ENCODE peak calls at places on chromosomes 7 and 10, in seven cellular contexts. V is sigmoid colon, Q is endothelial cell, P is colonic mucosa, X is thoracic aorta, E is brain microvascular endothelial cell, Y is AG09309. S is an unnamed sample.

GRCh38 chr7:40697653-40698052 is 562.8 kb downstream of the SUGCT start:
- DNase-seq in E (no peak), X (no peak), V (no peak), Y (no peak), P (no peak), Q (no peak), S (no peak)

GRCh38 chr10:103715430-103715829 is 139.9 kb downstream of the SH3PXD2A start:
- DNase-seq in V (no peak), Y (peak; percentile 80), P (no peak), X (no peak), E (peak; percentile 66), Q (no peak), S (no peak)

GRCh38 chr7:110693348-110693747 is 397.6 kb upstream of the LRRN3 start:
- DNase-seq in V (no peak), X (no peak), Y (no peak), Q (no peak), P (peak; percentile 19), E (no peak), S (no peak)

GRCh38 chr10:77493851-77494788 is 143.5 kb downstream of the KCNMA1 start:
- DNase-seq in Y (no peak), E (no peak), X (no peak), Q (peak; percentile 45), P (no peak), V (no peak), S (no peak)

GRCh38 chr10:71999360-72000072 is 35.3 kb downstream of the CHST3 start:
- DNase-seq in P (peak; percentile 54), E (peak; percentile 65), Q (no peak), X (no peak), Y (no peak), V (peak; percentile 94), S (no peak)

GRCh38 chr7:158976849-158977593 is 120.7 kb downstream of the DYNC2I1 start:
- DNase-seq in P (peak; percentile 93), Q (peak; percentile 84), X (peak; percentile 62), V (peak; percentile 88), Y (peak; percentile 23), E (peak; percentile 72), S (peak; percentile 78)

GRCh38 chr7:29884399-29885272 is 78.3 kb downstream of the WIPF3 start:
- DNase-seq in V (no peak), P (peak; percentile 58), X (no peak), E (no peak), Y (no peak), Q (no peak), S (no peak)

GRCh38 chr10:24465899-24466615 is 257.1 kb downstream of the KIAA1217 start:
- DNase-seq in V (no peak), Y (peak; percentile 82), Q (no peak), P (peak; percentile 75), X (no peak), E (peak; percentile 93), S (no peak)

GRCh38 chr7:108598153-108598552 is 28.5 kb downstream of the DNAJB9 start:
- DNase-seq in Y (no peak), V (no peak), P (no peak), E (no peak), X (no peak), Q (no peak), S (no peak)

GRCh38 chr7:108589874-108590273 is 20.2 kb downstream of the DNAJB9 start:
- DNase-seq in V (no peak), Q (no peak), X (no peak), P (no peak), E (no peak), Y (no peak), S (no peak)

GRCh38 chr7:108596560-108596959 is 26.9 kb downstream of the DNAJB9 start:
- DNase-seq in E (no peak), P (no peak), Q (no peak), V (no peak), X (no peak), Y (no peak), S (no peak)

GRCh38 chr7:108592633-108593277 is 23.1 kb downstream of the DNAJB9 start:
- DNase-seq in P (no peak), Y (no peak), Q (no peak), V (no peak), E (no peak), X (no peak), S (no peak)
- TF ChIP-seq CTCF in P (no peak), Y (peak; percentile 27), Q (no peak), V (no peak), E (peak; percentile 52), X (no peak), S (no peak)

GRCh38 chr10:54372164-54372563 is 428.9 kb downstream of the PCDH15 start:
- DNase-seq in P (no peak), E (no peak), X (no peak), V (no peak), Q (no peak), Y (no peak), S (no peak)

GRCh38 chr10:54363390-54363789 is 437.6 kb downstream of the PCDH15 start:
- DNase-seq in X (no peak), P (no peak), V (no peak), E (no peak), Q (no peak), Y (no peak), S (no peak)

DNA sequence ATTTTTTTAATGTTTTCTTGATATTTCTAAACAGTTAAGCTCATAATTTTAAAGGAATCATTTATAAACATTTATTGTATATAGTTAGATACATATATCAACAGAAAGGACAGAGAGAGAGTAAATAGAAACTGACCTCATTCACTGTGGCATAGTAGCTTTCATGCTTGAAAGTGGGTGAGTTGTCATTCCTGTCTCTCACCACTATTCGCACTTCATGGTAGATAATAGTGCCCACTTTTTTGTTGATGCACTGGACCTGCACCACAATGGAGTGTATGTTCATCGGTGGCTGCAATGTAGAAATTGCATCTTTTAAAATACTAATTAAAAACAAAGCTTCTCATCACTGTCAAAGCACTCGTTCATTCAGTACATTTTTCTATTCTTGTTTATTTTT is 432.0 kb downstream of the PCDH15 start:
- DNase-seq in X (no peak), V (no peak), Y (no peak), P (no peak), E (no peak), Q (no peak), S (no peak)
- TF ChIP-seq CTCF in X (no peak), V (no peak), Y (no peak), P (no peak), E (no peak), Q (no peak), S (no peak)

GRCh38 chr10:113138937-113139585 is 189.0 kb downstream of the TCF7L2 start:
- DNase-seq in V (no peak), P (no peak), X (no peak), E (no peak), Q (no peak), Y (no peak), S (no peak)

GRCh38 chr10:113135025-113135424 is 185.0 kb downstream of the TCF7L2 start:
- DNase-seq in P (no peak), V (no peak), Q (no peak), Y (no peak), X (no peak), E (no peak), S (no peak)

GRCh38 chr10:113140612-113141011 is 190.6 kb downstream of the TCF7L2 start:
- DNase-seq in E (no peak), P (no peak), Y (no peak), X (no peak), Q (no peak), V (no peak), S (no peak)

GRCh38 chr10:113142601-113143000 is 192.6 kb downstream of the TCF7L2 start:
- DNase-seq in X (no peak), E (no peak), Y (no peak), V (no peak), P (no peak), Q (no peak), S (no peak)

GRCh38 chr10:113139695-113140094 is 189.6 kb downstream of the TCF7L2 start:
- DNase-seq in P (no peak), X (no peak), Q (no peak), E (peak; percentile 20), V (no peak), Y (no peak), S (no peak)
- TF ChIP-seq CTCF in P (no peak), X (no peak), Q (no peak), E (peak; percentile 67), V (no peak), Y (peak; percentile 60), S (no peak)

DNA sequence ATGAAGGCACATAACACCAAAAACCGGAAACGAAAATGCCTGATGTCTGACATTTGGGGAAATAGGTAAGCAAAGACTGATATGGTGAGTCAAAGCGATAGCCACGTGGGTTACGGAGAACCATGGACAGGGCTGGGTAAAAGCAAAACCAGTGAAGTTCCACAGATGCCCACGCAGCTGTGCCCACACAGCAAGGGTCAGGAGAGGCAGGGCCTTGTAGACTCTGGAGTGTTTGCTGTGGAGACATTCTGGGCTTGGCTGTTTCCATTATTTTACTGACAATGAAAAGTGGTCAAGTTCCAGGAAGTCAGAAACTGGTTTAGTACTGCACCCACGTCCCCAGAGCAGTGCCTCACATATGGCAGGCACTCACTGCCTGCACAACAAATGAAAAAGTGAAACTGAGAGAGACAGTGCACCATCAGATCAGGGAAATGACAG is 148.7 kb downstream of the ZMYND11 start:
- DNase-seq in V (no peak), Q (no peak), X (no peak), P (no peak), E (no peak), Y (no peak), S (no peak)
- TF ChIP-seq CTCF in V (no peak), Q (no peak), X (no peak), P (no peak), E (no peak), Y (no peak), S (no peak)

GRCh38 chr7:74183142-74183541 is 9.0 kb downstream of the EIF4H start:
- DNase-seq in Y (no peak), Q (no peak), X (no peak), V (no peak), E (no peak), P (no peak), S (no peak)

GRCh38 chr7:74185016-74185415 is 10.9 kb downstream of the EIF4H start:
- DNase-seq in X (no peak), P (no peak), E (no peak), V (no peak), Y (no peak), Q (no peak), S (no peak)

GRCh38 chr7:74185636-74186035 is 11.5 kb downstream of the EIF4H start:
- DNase-seq in E (no peak), Q (no peak), Y (no peak), X (no peak), V (no peak), P (no peak), S (no peak)

GRCh38 chr7:74182453-74183090 is 8.4 kb downstream of the EIF4H start:
- DNase-seq in V (no peak), X (no peak), P (no peak), Y (no peak), E (no peak), Q (no peak), S (no peak)

GRCh38 chr7:74183653-74184450 is 9.7 kb downstream of the EIF4H start:
- DNase-seq in X (no peak), Q (no peak), Y (no peak), V (no peak), E (no peak), P (peak; percentile 40), S (no peak)
- TF ChIP-seq CTCF in X (no peak), Q (no peak), Y (peak; percentile 26), V (no peak), E (peak; percentile 64), P (peak; percentile 17), S (no peak)

GRCh38 chr10:91694170-91694794 is 61.4 kb upstream of the PPP1R3C start:
- DNase-seq in P (peak; percentile 30), X (no peak), Q (peak; percentile 24), V (no peak), Y (no peak), E (peak; percentile 49), S (no peak)
- TF ChIP-seq CTCF in P (peak; percentile 24), X (peak; percentile 49), Q (peak; percentile 76), V (no peak), Y (peak; percentile 80), E (peak; percentile 73), S (no peak)

GRCh38 chr7:134016942-134017303 is 110.2 kb upstream of the LRGUK start:
- DNase-seq in E (no peak), X (no peak), Q (no peak), Y (no peak), V (no peak), P (no peak), S (no peak)
- TF ChIP-seq CTCF in E (no peak), X (no peak), Q (no peak), Y (no peak), V (no peak), P (no peak), S (no peak)